ENCODE peak calls at places on chromosome 18, in six cellular contexts. Q is head of caudate nucleus; B is T47D; X is CD4-positive, alpha-beta T cell; G is left ventricle myocardium inferior; J is C1 segment of cervical spinal cord. V is an unnamed sample.

GRCh38 chr18:4405965-4406364 is 49.1 kb downstream of the DLGAP1 start:
- DNase-seq in B (peak), Q (no peak), X (no peak), J (no peak), G (no peak), V (no peak)

GRCh38 chr18:22552899-22553460 is 135.3 kb upstream of the CTAGE1 start:
- DNase-seq in J (no peak), X (no peak), Q (no peak), B (no peak), G (no peak), V (no peak)

GRCh38 chr18:23156134-23156533 is 20.8 kb downstream of the CABLES1 start:
- DNase-seq in B (no peak), J (no peak), G (no peak), X (no peak), Q (no peak), V (no peak)

GRCh38 chr18:43596106-43596712 is 318.9 kb upstream of the SYT4 start:
- DNase-seq in J (no peak), X (no peak), G (no peak), B (peak), Q (no peak), V (peak)

GRCh38 chr18:25351773-25352628 is at the start of gene ZNF521:
- DNase-seq in Q (peak), X (peak), J (peak), G (peak), B (peak), V (peak)

GRCh38 chr18:23504720-23505119 is 1.4 kb downstream of the RMC1 start:
- DNase-seq in J (no peak), B (no peak), X (no peak), Q (no peak), G (no peak), V (no peak)

GRCh38 chr18:69845588-69846506 is 101.8 kb downstream of the CD226 start:
- DNase-seq in G (no peak), J (no peak), B (peak), X (no peak), Q (no peak), V (peak)

GRCh38 chr18:41974661-41975286 is 19.7 kb downstream of the PIK3C3 start:
- DNase-seq in B (no peak), J (no peak), X (no peak), G (no peak), Q (no peak), V (no peak)

GRCh38 chr18:46402396-46402795 is 254.6 kb downstream of the LOXHD1 start:
- DNase-seq in X (no peak), G (no peak), J (no peak), Q (no peak), B (no peak), V (no peak)

GRCh38 chr18:8948471-8949149 is 153.9 kb upstream of the NDUFV2 start:
- DNase-seq in X (no peak), J (no peak), B (no peak), G (no peak), Q (no peak), V (no peak)

GRCh38 chr18:8988262-8988871 is 114.1 kb upstream of the NDUFV2 start:
- DNase-seq in G (peak), X (peak), Q (peak), B (peak), J (peak), V (peak)

GRCh38 chr18:62445386-62445917 is 77.4 kb upstream of the ZCCHC2 start:
- DNase-seq in X (no peak), J (no peak), G (no peak), Q (no peak), B (no peak), V (no peak)

GRCh38 chr18:23141022-23141999 is 6.0 kb downstream of the CABLES1 start:
- DNase-seq in J (no peak), G (peak), X (no peak), B (no peak), Q (no peak), V (peak)

GRCh38 chr18:63477972-63478371 is 1.2 kb downstream of the SERPINB5 start:
- DNase-seq in B (no peak), Q (no peak), J (no peak), X (no peak), G (no peak), V (peak)

GRCh38 chr18:74148543-74149070 is 284 bp downstream of the TIMM21 start:
- DNase-seq in Q (no peak), X (no peak), J (no peak), G (no peak), B (no peak), V (no peak)

GRCh38 chr18:48997985-48998831 is 47.4 kb upstream of the SMAD7 start:
- DNase-seq in G (peak), J (no peak), Q (no peak), B (no peak), X (no peak), V (peak)

GRCh38 chr18:25289040-25289631 is 62.8 kb downstream of the ZNF521 start:
- DNase-seq in X (no peak), Q (no peak), G (no peak), B (no peak), J (no peak), V (peak)

GRCh38 chr18:72700961-72701710 is 157.0 kb upstream of the CBLN2 start:
- DNase-seq in X (no peak), Q (no peak), G (no peak), B (peak), J (no peak), V (peak)

GRCh38 chr18:50662177-50662576 is 102.3 kb downstream of the MAPK4 start:
- DNase-seq in J (no peak), B (no peak), Q (no peak), X (no peak), G (no peak), V (peak)

GRCh38 chr18:58257461-58257860 is 213.4 kb downstream of the NEDD4L start:
- DNase-seq in B (no peak), X (no peak), Q (no peak), G (no peak), J (no peak), V (no peak)

GRCh38 chr18:49547701-49548100 is 14.2 kb upstream of the LIPG start:
- DNase-seq in B (no peak), X (no peak), Q (no peak), J (no peak), G (no peak), V (peak)

GRCh38 chr18:60656563-60656962 is 284.0 kb upstream of the MC4R start:
- DNase-seq in G (no peak), B (no peak), X (no peak), J (no peak), Q (no peak), V (no peak)

GRCh38 chr18:8478166-8478967 is 130.9 kb upstream of the RAB12 start:
- DNase-seq in J (no peak), X (peak), G (peak), B (peak), Q (peak), V (peak)

GRCh38 chr18:7273301-7273911 is 42.5 kb downstream of the LRRC30 start:
- DNase-seq in Q (no peak), X (no peak), B (no peak), G (peak), J (no peak), V (no peak)

V was measured in HT-29.